ENCODE peak calls at places on chromosome 3, in five cellular contexts. Q, V, J, P and I are unnamed samples.

GRCh38 chr3:117322866-117323265 is 613.3 kb downstream of the TUSC7 start:
- DNase-seq in Q (no peak), V (peak; percentile 6), J (peak; percentile 3), P (peak; percentile 10), I (no peak)

GRCh38 chr3:78023257-78023656 is 983.4 kb downstream of the ROBO2 start:
- DNase-seq in Q (no peak), V (no peak), J (no peak), P (no peak), I (no peak)

GRCh38 chr3:58336135-58336882 is 3.6 kb downstream of the PXK start:
- DNase-seq in Q (no peak), V (peak; percentile 80), J (no peak), P (no peak), I (no peak)

GRCh38 chr3:86969500-86970189 is 21.3 kb downstream of the VGLL3 start:
- DNase-seq in Q (no peak), V (peak; percentile 48), J (no peak), P (peak; percentile 58), I (no peak)

GRCh38 chr3:11774296-11774877 is 72.3 kb downstream of the TAMM41 start:
- DNase-seq in Q (no peak), V (peak; percentile 41), J (no peak), P (no peak), I (no peak)

GRCh38 chr3:132001036-132001435 is 33.8 kb downstream of the CPNE4 start:
- DNase-seq in Q (no peak), V (no peak), J (no peak), P (no peak), I (no peak)

GRCh38 chr3:85903434-85903833 is 944.6 kb downstream of the CADM2 start:
- DNase-seq in Q (no peak), V (no peak), J (no peak), P (no peak), I (no peak)

GRCh38 chr3:63413523-63413922 is 135.4 kb downstream of the SYNPR start:
- DNase-seq in Q (no peak), V (no peak), J (no peak), P (no peak), I (no peak)

GRCh38 chr3:49165771-49166751 is at the start of gene CCDC71:
- DNase-seq in Q (peak; percentile 20), V (peak; percentile 59), J (no peak), P (peak; percentile 87), I (peak; percentile 74)

GRCh38 chr3:69012836-69013255 is 638 bp downstream of the EOGT start:
- DNase-seq in Q (no peak), V (peak; percentile 52), J (no peak), P (peak; percentile 59), I (peak; percentile 57)

GRCh38 chr3:53232641-53233377 is 23.0 kb downstream of the TKT start:
- DNase-seq in Q (no peak), V (no peak), J (no peak), P (no peak), I (no peak)

GRCh38 chr3:55439657-55440405 is 47.3 kb downstream of the WNT5A start:
- DNase-seq in Q (no peak), V (no peak), J (no peak), P (no peak), I (no peak)

GRCh38 chr3:46097691-46098241 is 70.5 kb upstream of the XCR1 start:
- DNase-seq in Q (no peak), V (peak; percentile 33), J (no peak), P (peak; percentile 77), I (no peak)

GRCh38 chr3:8962226-8962861 is 928 bp downstream of the RAD18 start:
- DNase-seq in Q (no peak), V (no peak), J (no peak), P (no peak), I (no peak)

GRCh38 chr3:191070201-191070600 is 128.8 kb upstream of the OSTN start:
- DNase-seq in Q (no peak), V (peak; percentile 88), J (peak; percentile 87), P (no peak), I (no peak)

GRCh38 chr3:72560857-72561675 is 287.2 kb downstream of the SHQ1 start:
- DNase-seq in Q (no peak), V (no peak), J (no peak), P (peak; percentile 21), I (no peak)

GRCh38 chr3:118927449-118927848 is 107.2 kb downstream of the IGSF11 start:
- DNase-seq in Q (no peak), V (no peak), J (no peak), P (no peak), I (no peak)

GRCh38 chr3:107716734-107717133 is 194.0 kb downstream of the BBX start:
- DNase-seq in Q (no peak), V (no peak), J (no peak), P (no peak), I (no peak)

GRCh38 chr3:48747703-48748102 is 30.7 kb upstream of the IP6K2 start:
- DNase-seq in Q (no peak), V (no peak), J (no peak), P (no peak), I (no peak)

GRCh38 chr3:16707260-16707659 is 102.0 kb upstream of the DAZL start:
- DNase-seq in Q (no peak), V (no peak), J (no peak), P (no peak), I (no peak)

GRCh38 chr3:143307613-143308183 is 188.1 kb downstream of the CHST2 start:
- DNase-seq in Q (peak; percentile 31), V (no peak), J (peak; percentile 36), P (peak; percentile 59), I (no peak)

GRCh38 chr3:17233398-17233800 is 348.6 kb downstream of the PLCL2 start:
- DNase-seq in Q (peak; percentile 51), V (peak; percentile 67), J (no peak), P (peak; percentile 80), I (no peak)

GRCh38 chr3:62665627-62666433 is 209.4 kb downstream of the CADPS start:
- DNase-seq in Q (peak; percentile 2), V (peak; percentile 62), J (no peak), P (peak; percentile 57), I (no peak)

GRCh38 chr3:47380026-47380600 is 708 bp upstream of the PTPN23 start:
- DNase-seq in Q (no peak), V (no peak), J (no peak), P (peak; percentile 35), I (no peak)

GRCh38 chr3:111848246-111848645 is 10.8 kb upstream of the PHLDB2 start:
- DNase-seq in Q (no peak), V (no peak), J (no peak), P (no peak), I (no peak)
- TF ChIP-seq CTCF in Q (no peak), V (no peak), J (no peak), P (no peak), I (no peak)

GRCh38 chr3:145857956-145858355 is 303.0 kb downstream of the PLOD2 start:
- DNase-seq in Q (peak; percentile 4), V (no peak), J (no peak), P (no peak), I (no peak)

GRCh38 chr3:145849115-145849514 is 311.9 kb downstream of the PLOD2 start:
- DNase-seq in Q (no peak), V (no peak), J (no peak), P (no peak), I (no peak)

DNA sequence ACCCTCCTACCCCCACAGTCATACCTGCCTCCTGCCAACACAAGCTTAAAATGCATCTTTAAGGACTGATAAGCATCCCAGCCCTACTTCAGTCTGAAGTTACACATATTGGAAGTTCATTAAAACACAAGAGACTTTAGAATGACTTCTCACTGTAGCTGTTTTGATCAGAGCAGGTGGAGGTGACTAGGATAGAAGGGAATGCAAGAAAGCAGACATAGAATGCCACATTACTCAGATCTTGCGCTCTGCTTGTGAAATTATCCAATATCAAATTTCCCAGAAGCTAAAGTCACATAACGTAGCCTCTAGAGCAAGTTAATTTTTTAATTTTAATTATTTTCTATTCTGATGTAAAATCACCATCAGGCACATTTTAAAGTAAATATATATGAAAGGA is 306.5 kb downstream of the PLOD2 start:
- DNase-seq in Q (no peak), V (no peak), J (no peak), P (no peak), I (no peak)
- TF ChIP-seq CTCF in Q (no peak), V (no peak), J (no peak), P (no peak), I (no peak)

DNA sequence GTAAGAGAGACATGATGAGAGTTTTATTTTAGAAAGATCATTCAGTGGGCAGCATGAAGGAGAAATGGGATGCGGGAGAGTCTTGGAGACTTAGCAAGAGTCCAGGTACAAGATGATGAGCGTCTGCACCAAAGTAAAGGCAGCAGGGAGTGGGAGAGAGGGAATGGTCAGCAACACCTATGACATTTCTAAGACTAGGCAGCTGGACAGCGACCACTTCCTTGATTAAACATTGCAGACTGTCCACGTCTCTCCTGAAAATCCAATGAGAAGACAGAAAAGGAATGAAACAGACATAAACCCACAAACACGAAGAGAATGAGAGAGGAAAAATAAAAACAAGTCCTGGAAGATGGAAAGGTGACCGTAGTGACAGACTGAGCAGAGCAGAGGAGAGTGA is 46.7 kb upstream of the HEG1 start:
- DNase-seq in Q (no peak), V (no peak), J (no peak), P (no peak), I (no peak)
- TF ChIP-seq CTCF in Q (no peak), V (no peak), J (no peak), P (no peak), I (no peak)

DNA sequence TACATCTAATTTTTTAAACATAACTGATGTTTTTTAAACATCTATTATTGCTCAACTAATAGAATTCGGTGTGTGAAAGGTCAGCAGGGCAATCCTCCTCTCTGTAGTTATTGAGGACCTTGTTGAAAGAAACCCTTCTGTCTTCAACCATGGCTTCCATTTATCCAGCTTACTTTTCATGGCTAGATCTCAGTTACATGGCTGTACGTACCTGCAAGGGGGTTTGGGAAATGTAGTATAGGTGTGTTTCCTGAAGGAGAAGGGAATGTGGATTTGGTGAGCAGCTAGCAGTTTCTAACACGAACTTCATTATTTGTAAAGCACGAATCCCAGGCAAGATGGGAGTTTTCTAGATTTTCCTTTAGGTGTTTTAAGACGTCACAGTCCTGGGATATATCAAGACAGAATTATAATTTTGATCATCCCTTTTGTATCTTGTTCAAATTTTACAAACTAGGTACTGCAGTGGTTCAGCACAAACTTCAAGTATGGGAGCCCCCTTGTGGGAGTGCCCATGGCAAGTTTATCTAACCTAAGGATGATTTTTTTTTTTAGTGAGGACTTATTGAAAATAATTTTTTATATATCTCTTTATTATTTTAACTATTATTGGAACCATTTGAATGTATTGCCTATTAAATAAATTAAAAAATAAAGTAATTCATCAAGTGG is 41.6 kb downstream of the FBXL2 start:
- DNase-seq in Q (no peak), V (peak; percentile 29), J (no peak), P (peak; percentile 27), I (no peak)
- TF ChIP-seq CTCF in Q (peak; percentile 14), V (peak; percentile 48), J (peak; percentile 43), P (peak; percentile 6), I (no peak)

GRCh38 chr3:152937234-152937633 is 102.3 kb downstream of the P2RY1 start:
- DNase-seq in Q (no peak), V (no peak), J (no peak), P (no peak), I (no peak)
- TF ChIP-seq CTCF in Q (no peak), V (no peak), J (no peak), P (no peak), I (no peak)